ENCODE peak calls at places on chromosomes 6 and 20, in nine cellular contexts. K is stomach, P is A549, X is transverse colon, M is esophagus muscularis mucosa, R is GM12878, G is ovary, E is tibial nerve, A is HepG2. I is an unnamed sample.

GRCh38 chr6:144278659-144279314 is 6.3 kb upstream of the UTRN start:
- DNase-seq in K (no peak), P (no peak), X (no peak), M (no peak), R (no peak), G (no peak), E (no peak), A (no peak), I (no peak)

GRCh38 chr20:50540620-50541605 is 30.7 kb downstream of the PTPN1 start:
- DNase-seq in K (no peak), P (peak), X (no peak), M (no peak), R (no peak), G (no peak), E (no peak), A (peak), I (no peak)

GRCh38 chr6:167570460-167571400 is 245.8 kb downstream of the TTLL2 start:
- DNase-seq in K (no peak), P (no peak), X (no peak), M (peak), R (no peak), G (no peak), E (no peak), A (no peak), I (peak)

GRCh38 chr6:129590408-129591022 is 119.5 kb downstream of the ARHGAP18 start:
- DNase-seq in K (no peak), P (no peak), X (no peak), M (no peak), R (no peak), G (no peak), E (no peak), A (no peak), I (no peak)

GRCh38 chr6:152356659-152357058 is 280.5 kb downstream of the SYNE1 start:
- DNase-seq in K (no peak), P (peak), X (no peak), M (no peak), R (no peak), G (no peak), E (no peak), A (peak), I (no peak)

GRCh38 chr6:111845441-111845871 is 27.8 kb downstream of the FYN start:
- DNase-seq in K (no peak), P (no peak), X (no peak), M (peak), R (no peak), G (no peak), E (no peak), A (peak), I (no peak)

GRCh38 chr20:60211618-60212463 is 253.6 kb downstream of the CDH26 start:
- DNase-seq in K (no peak), P (no peak), X (no peak), M (peak), R (no peak), G (no peak), E (no peak), A (no peak), I (no peak)

GRCh38 chr6:158284340-158285210 is 27.7 kb upstream of the TULP4 start:
- DNase-seq in K (no peak), P (peak), X (no peak), M (no peak), R (no peak), G (no peak), E (no peak), A (no peak), I (no peak)

GRCh38 chr6:19035454-19035853 is 648.3 kb downstream of the RNF144B start:
- DNase-seq in K (no peak), P (no peak), X (no peak), M (no peak), R (no peak), G (no peak), E (no peak), A (no peak), I (no peak)

GRCh38 chr6:142833054-142833453 is 111.9 kb downstream of the HIVEP2 start:
- DNase-seq in K (no peak), P (peak), X (no peak), M (no peak), R (no peak), G (no peak), E (no peak), A (no peak), I (no peak)

GRCh38 chr20:35568645-35569044 is 26.8 kb downstream of the ERGIC3 start:
- DNase-seq in K (no peak), P (peak), X (peak), M (no peak), R (no peak), G (peak), E (no peak), A (peak), I (no peak)

GRCh38 chr20:54221996-54222890 is 14.4 kb downstream of the PFDN4 start:
- DNase-seq in K (peak), P (no peak), X (no peak), M (no peak), R (no peak), G (no peak), E (no peak), A (no peak), I (no peak)

GRCh38 chr20:3041818-3042504 is 1.5 kb upstream of the GNRH2 start:
- DNase-seq in K (no peak), P (no peak), X (no peak), M (no peak), R (no peak), G (peak), E (no peak), A (no peak), I (no peak)

GRCh38 chr20:4709261-4710105 is 12.2 kb upstream of the PRND start:
- DNase-seq in K (no peak), P (no peak), X (no peak), M (peak), R (no peak), G (no peak), E (no peak), A (no peak), I (no peak)

GRCh38 chr6:7486951-7487350 is 54.5 kb upstream of the DSP start:
- DNase-seq in K (no peak), P (no peak), X (no peak), M (no peak), R (no peak), G (no peak), E (no peak), A (no peak), I (no peak)

GRCh38 chr6:14841901-14842421 is 403.9 kb upstream of the JARID2 start:
- DNase-seq in K (no peak), P (peak), X (no peak), M (no peak), R (no peak), G (no peak), E (no peak), A (no peak), I (peak)

GRCh38 chr6:35415065-35415880 is 36.9 kb upstream of the FANCE start:
- DNase-seq in K (peak), P (peak), X (peak), M (no peak), R (no peak), G (peak), E (peak), A (peak), I (peak)

GRCh38 chr6:125749864-125750691 is 646 bp downstream of the HEY2 start:
- DNase-seq in K (no peak), P (no peak), X (peak), M (no peak), R (no peak), G (no peak), E (no peak), A (no peak), I (no peak)

DNA sequence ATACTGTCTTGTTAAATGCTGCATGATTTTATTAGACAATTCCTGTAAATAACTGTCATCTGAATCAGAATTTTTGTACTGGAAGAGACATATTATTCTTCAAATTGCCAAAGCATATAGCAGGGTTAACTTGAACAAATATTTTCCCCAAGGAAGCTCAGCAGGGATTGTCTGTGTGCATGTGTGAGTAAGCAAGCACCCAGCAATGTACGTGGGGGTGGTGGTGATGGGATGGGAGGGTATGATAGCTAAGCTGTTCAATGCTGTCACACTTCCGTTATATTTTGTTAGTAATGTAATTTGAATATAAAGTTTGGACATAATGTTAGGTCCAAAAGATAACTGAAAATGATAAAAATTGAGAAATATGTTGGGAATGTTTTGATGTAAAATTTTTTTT is 118.1 kb downstream of the MYB start:
- DNase-seq in K (no peak), P (peak), X (no peak), M (no peak), R (no peak), G (no peak), E (no peak), A (no peak), I (no peak)
- TF ChIP-seq EP300 in K (no peak), P (no peak), X (no peak), M (no peak), R (no peak), G (no peak), E (no peak), A (no peak), I (no peak)

DNA sequence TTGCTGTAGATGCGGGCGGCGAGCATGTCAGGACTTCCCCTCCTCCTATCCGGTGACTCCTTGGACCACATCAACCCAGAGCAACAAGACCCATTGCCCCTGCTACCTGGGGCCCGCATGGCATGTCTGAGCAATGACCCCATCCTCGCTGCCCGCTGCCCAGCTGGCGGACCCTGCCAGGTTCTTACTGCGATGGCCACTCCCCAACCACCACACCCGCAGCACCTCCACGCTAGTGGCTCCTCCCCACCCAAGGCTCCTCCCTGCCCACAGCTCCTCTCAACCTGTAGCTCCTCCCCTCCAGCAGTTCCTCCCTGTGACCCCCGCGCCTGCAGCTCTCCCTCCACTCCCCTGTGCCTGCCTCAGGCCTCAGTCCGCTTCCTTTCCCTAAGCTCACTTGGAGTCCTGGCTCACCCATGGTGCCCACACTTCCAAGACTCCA is 17.6 kb upstream of the SERPINB9 start:
- DNase-seq in K (peak), P (no peak), X (no peak), M (no peak), R (no peak), G (no peak), E (no peak), A (no peak), I (no peak)
- TF ChIP-seq POLR2A in K (no peak), P (no peak), X (no peak), M (no peak), R (no peak), G (no peak), E (no peak), A (no peak), I (no peak)

GRCh38 chr6:11110921-11111768 is at the start of gene ERVFRD-1:
- DNase-seq in K (no peak), P (no peak), X (no peak), M (peak), R (no peak), G (no peak), E (no peak), A (no peak), I (no peak)

GRCh38 chr6:11113038-11113437 is 1.5 kb upstream of the ERVFRD-1 start:
- DNase-seq in K (no peak), P (no peak), X (no peak), M (no peak), R (no peak), G (no peak), E (no peak), A (no peak), I (no peak)

DNA sequence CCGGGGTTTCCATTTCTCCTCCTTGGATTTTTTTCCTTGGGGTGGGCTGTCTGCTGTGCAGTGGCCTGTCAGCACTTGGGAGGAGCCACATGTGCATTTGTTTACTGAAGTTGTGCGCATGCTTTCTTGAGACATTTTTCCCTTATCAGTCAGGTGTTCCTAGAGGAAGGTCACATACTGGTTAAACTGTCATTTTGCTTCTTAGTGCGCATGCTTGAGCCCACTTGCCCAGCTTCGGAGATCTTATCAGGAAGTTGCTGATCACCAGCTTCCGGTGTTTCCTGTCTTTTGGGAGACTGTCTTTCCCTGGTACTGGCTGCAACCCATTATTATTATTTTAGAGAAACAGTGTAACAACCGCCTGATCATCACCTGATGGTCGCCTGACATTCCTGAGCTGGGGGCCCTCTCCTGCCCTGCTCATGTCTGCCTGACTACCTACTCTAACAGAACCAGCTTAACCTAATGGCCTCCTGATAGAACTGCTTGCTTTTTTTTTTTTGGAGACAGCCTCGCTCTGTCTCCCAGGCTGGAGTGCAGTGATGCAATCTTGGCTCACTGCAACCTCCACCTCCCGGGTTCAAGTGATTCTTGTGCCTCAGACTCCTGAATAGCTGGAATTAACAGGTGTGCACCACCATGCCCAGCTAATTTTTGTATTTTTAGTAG is 378 bp upstream of the ERVFRD-1 start:
- DNase-seq in K (no peak), P (no peak), X (no peak), M (no peak), R (no peak), G (no peak), E (no peak), A (no peak), I (no peak)
- TF ChIP-seq EP300 in K (no peak), P (no peak), X (no peak), M (no peak), R (no peak), G (no peak), E (no peak), A (no peak), I (no peak)

DNA sequence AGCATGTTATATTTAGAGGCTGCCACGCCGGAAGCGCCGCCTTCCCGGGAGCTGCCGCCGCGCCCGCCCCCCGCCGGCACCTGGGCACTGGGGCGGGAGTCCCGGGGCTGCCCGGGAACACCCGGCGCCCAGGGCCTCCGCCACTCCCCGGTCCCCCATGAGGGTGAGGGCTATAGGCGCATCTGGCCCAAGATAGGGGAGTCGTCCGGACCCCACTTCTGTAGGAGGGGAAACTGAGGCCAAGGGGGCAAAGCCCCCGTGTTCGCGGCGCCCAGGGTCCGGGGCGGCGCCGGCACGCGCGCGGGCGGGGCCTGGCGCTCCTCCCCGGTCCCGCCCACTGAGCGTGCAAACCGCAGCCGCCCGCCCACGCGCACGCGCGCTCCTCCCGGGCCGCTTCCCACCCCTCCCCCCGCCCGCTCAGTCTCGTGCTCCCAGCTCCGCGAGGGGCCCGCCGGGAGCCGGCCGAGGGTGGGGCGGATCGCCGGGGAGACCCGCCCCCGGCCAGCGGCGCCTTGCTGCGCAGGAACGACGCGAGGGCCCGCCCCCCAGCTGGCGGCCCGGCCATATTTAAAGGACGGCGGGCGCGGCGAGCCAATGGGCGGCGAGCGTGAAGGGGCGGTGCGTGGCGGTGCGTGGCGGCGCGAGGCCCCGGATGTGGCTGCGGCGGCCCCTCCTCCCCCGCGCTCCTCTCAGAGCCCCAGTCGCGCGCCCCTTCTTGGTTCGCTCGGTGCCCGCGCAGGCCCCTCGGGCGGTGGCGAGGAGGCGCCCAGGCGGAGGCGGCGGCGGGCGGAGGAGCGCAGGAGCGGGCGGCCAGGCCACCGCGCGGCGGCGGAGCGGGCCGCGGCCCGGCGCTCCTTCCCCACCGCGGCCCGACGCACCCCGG is at the start of gene LSM14B:
- DNase-seq in K (peak), P (peak), X (peak), M (peak), R (peak), G (peak), E (peak), A (peak), I (peak)
- TF ChIP-seq POLR2A in K (no peak), P (peak), X (peak), M (no peak), R (peak), G (peak), E (peak), A (no peak), I (no peak)

I was measured in sigmoid colon.